ENCODE peak calls at places on chromosome 7, in six cellular contexts. U is ovary, K is A549, G is sigmoid colon, V is suprapubic skin, J is transverse colon. R is an unnamed sample.

GRCh38 chr7:50598455-50599343 is 33.5 kb upstream of the DDC start:
- DNase-seq in U (no peak), K (no peak), G (no peak), V (no peak), J (no peak), R (no peak)

GRCh38 chr7:108236681-108237415 is 106.7 kb upstream of the LAMB4 start:
- DNase-seq in U (no peak), K (no peak), G (no peak), V (no peak), J (no peak), R (no peak)

GRCh38 chr7:140722254-140722653 is 25.7 kb downstream of the NDUFB2 start:
- DNase-seq in U (no peak), K (no peak), G (no peak), V (no peak), J (no peak), R (no peak)

GRCh38 chr7:4190021-4190981 is 491.8 kb upstream of the FOXK1 start:
- DNase-seq in U (no peak), K (no peak), G (no peak), V (no peak), J (no peak), R (no peak)

GRCh38 chr7:138188290-138188858 is 112.1 kb downstream of the AKR1D1 start:
- DNase-seq in U (no peak), K (no peak), G (no peak), V (no peak), J (no peak), R (no peak)

GRCh38 chr7:142181966-142182365 is 70.4 kb downstream of the MGAM2 start:
- DNase-seq in U (no peak), K (no peak), G (no peak), V (no peak), J (no peak), R (no peak)

GRCh38 chr7:143882020-143882610 is 19.9 kb downstream of the TCAF1 start:
- DNase-seq in U (peak; percentile 88), K (no peak), G (peak; percentile 91), V (no peak), J (peak; percentile 45), R (peak; percentile 91)

GRCh38 chr7:151039850-151040548 is 8.3 kb upstream of the ASIC3 start:
- DNase-seq in U (no peak), K (no peak), G (no peak), V (no peak), J (no peak), R (no peak)

GRCh38 chr7:73850781-73851207 is 8.5 kb upstream of the METTL27 start:
- DNase-seq in U (no peak), K (peak; percentile 81), G (no peak), V (no peak), J (peak; percentile 56), R (no peak)

DNA sequence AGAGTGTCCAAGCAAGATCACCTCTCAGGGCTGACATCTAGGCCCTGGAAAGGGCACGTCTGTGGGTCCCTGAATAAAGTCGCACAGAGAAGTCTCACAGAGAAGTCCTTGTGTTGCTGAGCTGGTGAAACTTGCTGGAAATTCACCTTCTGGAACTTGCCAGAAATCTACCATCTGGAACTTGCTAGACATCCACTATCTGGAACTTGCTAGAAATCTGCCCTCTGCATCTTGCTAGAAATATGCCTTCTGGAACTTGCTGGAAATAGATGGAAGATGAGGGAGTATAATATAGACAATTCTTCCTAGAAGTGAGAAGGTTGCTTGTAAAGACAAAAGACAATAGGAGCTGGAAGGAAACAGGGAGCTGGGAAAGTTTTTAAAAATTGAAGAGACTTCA is 5.4 kb upstream of the TAX1BP1 start:
- DNase-seq in U (no peak), K (no peak), G (no peak), V (no peak), J (no peak), R (no peak)
- TF ChIP-seq EP300 in U (no peak), K (no peak), G (no peak), V (no peak), J (no peak), R (no peak)

DNA sequence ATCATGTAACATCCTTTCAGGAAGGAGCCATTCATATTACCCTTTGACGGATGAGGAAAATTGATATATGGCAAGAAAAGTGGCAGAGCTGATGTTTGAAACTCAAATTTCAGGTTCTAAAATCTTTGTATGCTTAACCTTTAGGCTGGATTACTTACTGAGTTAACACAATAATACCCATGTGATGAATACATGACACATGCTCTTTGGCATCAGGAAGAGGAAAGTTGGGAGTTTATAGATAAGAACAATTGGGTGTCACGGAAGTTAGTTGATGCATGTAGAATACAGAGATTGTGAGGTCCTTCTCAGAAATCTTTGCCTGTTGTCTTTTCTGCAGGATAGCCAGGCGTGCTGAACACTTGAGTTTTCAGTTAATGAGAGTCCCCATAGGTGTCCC is 572.1 kb upstream of the POM121L12 start:
- DNase-seq in U (no peak), K (no peak), G (no peak), V (no peak), J (no peak), R (no peak)
- H3K4me3 ChIP-seq in U (no peak overlapping the region), K (no peak overlapping the region), G (no peak overlapping the region), V (no peak overlapping the region), J (no peak overlapping the region), R (no peak overlapping the region)

DNA sequence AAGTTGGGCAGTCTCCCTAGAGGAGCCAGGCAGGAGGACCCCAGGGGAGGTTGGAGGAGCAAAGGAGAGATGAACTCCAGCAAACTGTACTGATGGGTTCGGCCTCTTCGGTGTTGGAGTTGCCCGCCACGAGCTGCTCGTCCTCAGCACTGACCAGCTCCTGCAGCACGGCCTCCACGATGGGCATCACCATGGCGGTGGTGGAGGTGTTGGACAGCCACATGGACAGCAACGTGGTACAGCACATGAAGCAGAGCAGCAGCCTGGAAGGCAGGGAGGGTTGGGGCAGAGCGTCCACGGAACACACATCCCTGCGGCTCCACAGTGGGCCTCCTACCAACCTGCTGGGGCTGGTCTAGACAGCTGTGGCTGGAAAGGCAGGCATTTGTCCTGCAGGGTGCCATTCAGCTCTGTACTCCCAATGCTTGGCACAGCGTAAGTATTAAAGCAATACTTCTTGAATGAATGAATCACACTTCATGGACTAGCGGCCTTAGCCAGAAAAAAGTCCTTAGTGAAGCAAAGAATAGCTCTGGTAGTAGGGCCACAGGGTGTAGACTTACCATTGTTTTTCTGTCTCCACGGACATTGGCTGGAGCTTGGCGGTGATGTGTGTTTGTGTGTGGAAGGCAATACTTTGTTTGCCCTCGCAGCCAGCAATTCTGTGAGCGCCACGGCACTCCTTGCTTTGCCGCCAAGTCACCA is 21.8 kb downstream of the SLC13A4 start:
- DNase-seq in U (no peak), K (no peak), G (no peak), V (no peak), J (no peak), R (no peak)
- H3K27ac ChIP-seq in U (no peak overlapping the region), K (no peak overlapping the region), G (no peak overlapping the region), V (peak overlapping the region; percentile 80), J (no peak overlapping the region), R (no peak overlapping the region)

GRCh38 chr7:23295401-23295697 is 3.8 kb upstream of the MALSU1 start:
- DNase-seq in U (no peak), K (no peak), G (no peak), V (no peak), J (no peak), R (no peak)

GRCh38 chr7:23292623-23293022 is 6.5 kb upstream of the MALSU1 start:
- DNase-seq in U (no peak), K (no peak), G (no peak), V (no peak), J (no peak), R (no peak)

GRCh38 chr7:23294549-23295400 is 4.4 kb upstream of the MALSU1 start:
- DNase-seq in U (no peak), K (no peak), G (no peak), V (no peak), J (no peak), R (no peak)

GRCh38 chr7:23291957-23292560 is 7.1 kb upstream of the MALSU1 start:
- DNase-seq in U (no peak), K (no peak), G (no peak), V (no peak), J (no peak), R (no peak)

GRCh38 chr7:23293500-23294073 is 5.6 kb upstream of the MALSU1 start:
- DNase-seq in U (no peak), K (peak; percentile 57), G (no peak), V (no peak), J (no peak), R (no peak)
- TF ChIP-seq EP300 in U (no peak), K (no peak), G (no peak), V (no peak), J (no peak), R (no peak)

DNA sequence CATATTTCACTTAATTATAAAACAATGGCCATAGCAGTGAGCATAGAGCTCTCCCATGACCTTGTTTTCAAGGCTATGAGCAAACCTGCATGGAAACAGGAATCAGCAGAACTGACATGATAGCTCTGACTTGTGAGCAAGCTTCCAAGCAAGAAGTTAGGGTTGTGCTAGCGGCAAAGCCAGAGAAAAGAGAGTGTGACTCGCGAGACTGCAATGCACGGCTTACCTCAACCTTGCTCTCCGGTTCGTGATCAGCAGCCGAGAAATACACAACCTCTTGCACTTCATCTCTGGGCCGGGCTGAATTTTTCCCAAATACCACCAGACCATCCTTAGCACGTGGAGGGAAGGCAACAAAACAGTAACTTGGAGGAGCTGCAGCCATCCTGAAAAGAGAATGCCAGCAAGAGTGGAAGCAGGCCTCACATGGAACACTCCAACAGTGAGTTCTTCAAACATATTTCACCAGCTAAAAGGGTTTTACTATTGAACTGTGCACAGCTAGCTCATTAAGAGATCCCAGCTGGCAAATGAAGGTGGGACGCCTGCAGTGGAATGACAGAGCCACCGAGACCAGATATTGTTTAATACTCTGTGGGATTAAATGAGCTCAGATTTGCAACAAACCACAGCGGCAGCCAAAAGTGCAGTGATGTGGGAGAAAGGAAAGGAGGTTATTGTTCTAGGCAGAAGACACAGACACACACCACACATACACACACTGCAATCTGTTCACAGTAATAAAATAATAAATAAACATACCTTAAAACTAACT is 20.7 kb downstream of the SCRN1 start:
- DNase-seq in U (no peak), K (no peak), G (no peak), V (no peak), J (no peak), R (no peak)
- H3K4me3 ChIP-seq in U (no peak overlapping the region), K (no peak overlapping the region), G (no peak overlapping the region), V (no peak overlapping the region), J (no peak overlapping the region), R (no peak overlapping the region)

GRCh38 chr7:112550468-112551060 is 69.8 kb downstream of the LSMEM1 start:
- DNase-seq in U (no peak), K (peak; percentile 73), G (no peak), V (no peak), J (no peak), R (no peak)

GRCh38 chr7:112546723-112547513 is 66.1 kb downstream of the LSMEM1 start:
- DNase-seq in U (no peak), K (peak; percentile 13), G (no peak), V (no peak), J (no peak), R (no peak)

DNA sequence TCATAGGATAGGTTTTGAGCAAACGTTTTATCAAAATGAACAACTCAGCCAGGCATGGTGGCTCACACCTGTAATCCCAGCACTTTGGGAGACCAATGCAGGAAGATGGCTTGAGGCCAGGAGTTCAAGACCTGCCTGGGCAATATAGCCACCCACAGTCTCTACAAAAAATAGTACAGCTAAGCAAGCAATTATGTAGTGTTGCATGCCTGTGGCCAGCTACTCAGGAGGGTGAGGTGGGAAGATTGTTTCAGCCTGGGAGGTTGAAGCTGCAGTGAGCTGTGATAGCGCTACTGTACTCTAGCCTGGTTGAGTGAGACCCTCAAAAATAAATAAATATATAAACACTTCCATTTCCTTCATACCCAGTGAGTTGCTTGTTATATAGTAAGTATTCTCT is 67.1 kb downstream of the LSMEM1 start:
- DNase-seq in U (no peak), K (no peak), G (no peak), V (no peak), J (no peak), R (no peak)
- H3K27ac ChIP-seq in U (no peak overlapping the region), K (no peak overlapping the region), G (no peak overlapping the region), V (no peak overlapping the region), J (no peak overlapping the region), R (no peak overlapping the region)

R was measured in esophagus muscularis mucosa.